ENCODE peak calls at places on chromosome 7, in five cellular contexts. L is tibial nerve, S is right atrium auricular region, Q is GM12865, D is PC-9. G is an unnamed sample.
A peak's percentile ranks its signal among the peaks of the same experiment; 100 is the strongest.

GRCh38 chr7:52925332-52925731 is 110.1 kb upstream of the POM121L12 start:
- DNase-seq in L (no peak), S (no peak), Q (no peak), D (no peak), G (no peak)

GRCh38 chr7:123860848-123861247 is 15.9 kb downstream of the HYAL4 start:
- DNase-seq in L (no peak), S (no peak), Q (no peak), D (no peak), G (no peak)

GRCh38 chr7:122544463-122544862 is 154.5 kb downstream of the RNF133 start:
- DNase-seq in L (no peak), S (no peak), Q (peak; percentile 68), D (no peak), G (no peak)

GRCh38 chr7:39624202-39624807 is 933 bp downstream of the RALA start:
- DNase-seq in L (no peak), S (no peak), Q (peak; percentile 62), D (peak; percentile 29), G (no peak)

GRCh38 chr7:43390601-43391000 is 192.3 kb upstream of the STK17A start:
- DNase-seq in L (no peak), S (no peak), Q (no peak), D (no peak), G (no peak)

GRCh38 chr7:14748461-14748860 is 154.1 kb downstream of the DGKB start:
- DNase-seq in L (no peak), S (no peak), Q (no peak), D (no peak), G (no peak)

GRCh38 chr7:128453836-128454804 is 1.6 kb upstream of the HILPDA start:
- DNase-seq in L (peak; percentile 77), S (peak; percentile 93), Q (no peak), D (no peak), G (peak; percentile 73)

GRCh38 chr7:70647801-70648491 is 484.0 kb upstream of the GALNT17 start:
- DNase-seq in L (no peak), S (no peak), Q (peak; percentile 81), D (no peak), G (no peak)

GRCh38 chr7:45890902-45891461 is 2.7 kb downstream of the IGFBP1 start:
- DNase-seq in L (no peak), S (no peak), Q (peak; percentile 21), D (no peak), G (no peak)

GRCh38 chr7:3605222-3605621 is 304.2 kb downstream of the SDK1 start:
- DNase-seq in L (no peak), S (no peak), Q (no peak), D (no peak), G (no peak)

GRCh38 chr7:68511281-68511680 is 1087.0 kb upstream of the AUTS2 start:
- DNase-seq in L (no peak), S (no peak), Q (no peak), D (no peak), G (no peak)

GRCh38 chr7:79051915-79052314 is 401.6 kb downstream of the MAGI2 start:
- DNase-seq in L (no peak), S (no peak), Q (no peak), D (no peak), G (no peak)

GRCh38 chr7:8208661-8209060 is 53.3 kb downstream of the ICA1 start:
- DNase-seq in L (no peak), S (no peak), Q (no peak), D (no peak), G (no peak)

GRCh38 chr7:143507094-143507518 is 29.4 kb downstream of the TAS2R41 start:
- DNase-seq in L (no peak), S (no peak), Q (no peak), D (no peak), G (no peak)

GRCh38 chr7:50766106-50766505 is 16.6 kb downstream of the GRB10 start:
- DNase-seq in L (no peak), S (no peak), Q (no peak), D (no peak), G (no peak)

GRCh38 chr7:12839508-12840153 is 152.2 kb downstream of the ARL4A start:
- DNase-seq in L (no peak), S (no peak), Q (no peak), D (no peak), G (no peak)

GRCh38 chr7:15685358-15686181 is 913 bp downstream of the MEOX2 start:
- DNase-seq in L (peak; percentile 41), S (peak; percentile 76), Q (no peak), D (no peak), G (peak; percentile 28)

GRCh38 chr7:3397324-3397723 is 96.3 kb downstream of the SDK1 start:
- DNase-seq in L (no peak), S (no peak), Q (no peak), D (no peak), G (no peak)

GRCh38 chr7:81499262-81500116 is 270.4 kb downstream of the HGF start:
- DNase-seq in L (no peak), S (no peak), Q (peak; percentile 78), D (peak; percentile 19), G (no peak)

GRCh38 chr7:78176186-78176585 is 377.6 kb downstream of the PHTF2 start:
- DNase-seq in L (no peak), S (no peak), Q (no peak), D (no peak), G (peak; percentile 16)

GRCh38 chr7:140670343-140670935 is 2.3 kb upstream of the ADCK2 start:
- DNase-seq in L (no peak), S (no peak), Q (no peak), D (no peak), G (no peak)

GRCh38 chr7:87199700-87200450 is 19.7 kb downstream of the TMEM243 start:
- DNase-seq in L (no peak), S (no peak), Q (no peak), D (no peak), G (no peak)

GRCh38 chr7:2637505-2638223 is 5.9 kb downstream of the TTYH3 start:
- DNase-seq in L (peak; percentile 38), S (peak; percentile 78), Q (no peak), D (no peak), G (peak; percentile 32)

GRCh38 chr7:6442114-6442513 is 5.6 kb downstream of the DAGLB start:
- DNase-seq in L (no peak), S (no peak), Q (no peak), D (no peak), G (no peak)

GRCh38 chr7:33100770-33101169 is 8.4 kb downstream of the RP9 start:
- DNase-seq in L (no peak), S (no peak), Q (no peak), D (no peak), G (no peak)

GRCh38 chr7:99027241-99027640 is 116.7 kb downstream of the SMURF1 start:
- DNase-seq in L (no peak), S (no peak), Q (no peak), D (no peak), G (no peak)

DNA sequence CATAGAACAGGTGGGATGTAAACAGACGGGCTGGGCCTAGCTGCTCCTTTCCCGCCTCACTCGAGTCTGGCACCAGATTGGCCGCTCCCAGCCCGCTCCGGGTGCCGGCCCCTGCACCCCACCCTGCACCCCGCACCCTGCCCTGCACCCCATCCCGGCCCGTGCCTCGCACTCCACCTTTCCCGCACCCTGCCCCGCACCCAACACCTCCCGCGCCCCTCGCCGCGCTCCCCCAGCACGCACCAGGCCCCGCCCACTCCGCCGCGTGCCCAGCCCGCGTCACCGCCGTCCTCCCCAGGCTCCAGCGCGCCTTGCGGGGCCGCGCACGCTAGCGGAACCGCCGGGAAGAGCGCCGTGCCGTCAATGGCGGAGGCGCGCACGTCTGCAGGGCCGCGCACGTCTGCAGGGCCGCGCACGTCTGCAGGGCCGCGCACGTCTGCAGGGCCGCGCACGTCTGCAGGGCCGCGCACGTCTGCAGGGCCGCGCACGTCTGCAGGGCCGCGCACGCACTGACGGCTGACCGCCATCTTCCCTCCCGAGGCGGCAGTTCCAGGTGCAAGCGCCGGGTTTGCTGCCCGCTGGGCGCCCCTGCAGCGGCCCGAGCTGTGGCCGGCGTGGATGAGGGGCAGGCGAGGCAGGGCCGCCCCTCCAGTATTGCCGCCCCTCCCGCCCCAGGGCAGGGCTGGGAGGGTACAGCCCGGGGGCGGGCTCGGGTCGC is at the start of gene UBE3C:
- DNase-seq in L (peak; percentile 69), S (peak; percentile 75), Q (peak; percentile 98), D (peak; percentile 93), G (peak; percentile 72)
- TF ChIP-seq CTCF in L (no peak), S (no peak), Q (no peak), D (no peak), G (no peak)

GRCh38 chr7:18235819-18236218 is 208.2 kb upstream of the PRPS1L1 start:
- DNase-seq in L (no peak), S (no peak), Q (no peak), D (no peak), G (no peak)

GRCh38 chr7:18239212-18239611 is 211.6 kb upstream of the PRPS1L1 start:
- DNase-seq in L (no peak), S (no peak), Q (no peak), D (no peak), G (no peak)

GRCh38 chr7:18241543-18242231 is 214.0 kb upstream of the PRPS1L1 start:
- DNase-seq in L (no peak), S (no peak), Q (peak; percentile 16), D (no peak), G (no peak)
- TF ChIP-seq CTCF in L (no peak), S (no peak), Q (no peak), D (peak; percentile 24), G (no peak)

GRCh38 chr7:44465490-44465889 is 25.0 kb downstream of the NUDCD3 start:
- DNase-seq in L (no peak), S (no peak), Q (no peak), D (no peak), G (no peak)

GRCh38 chr7:44461387-44461786 is 29.1 kb downstream of the NUDCD3 start:
- DNase-seq in L (no peak), S (no peak), Q (peak; percentile 62), D (no peak), G (no peak)

GRCh38 chr7:44466300-44467216 is 23.9 kb downstream of the NUDCD3 start:
- DNase-seq in L (no peak), S (no peak), Q (no peak), D (no peak), G (no peak)

GRCh38 chr7:44460325-44460724 is 30.1 kb downstream of the NUDCD3 start:
- DNase-seq in L (no peak), S (no peak), Q (peak; percentile 92), D (no peak), G (no peak)

GRCh38 chr7:44463169-44463808 is 27.2 kb downstream of the NUDCD3 start:
- DNase-seq in L (no peak), S (no peak), Q (peak; percentile 33), D (no peak), G (no peak)
- TF ChIP-seq CTCF in L (peak; percentile 10), S (no peak), Q (peak; percentile 26), D (peak; percentile 70), G (peak; percentile 30)

DNA sequence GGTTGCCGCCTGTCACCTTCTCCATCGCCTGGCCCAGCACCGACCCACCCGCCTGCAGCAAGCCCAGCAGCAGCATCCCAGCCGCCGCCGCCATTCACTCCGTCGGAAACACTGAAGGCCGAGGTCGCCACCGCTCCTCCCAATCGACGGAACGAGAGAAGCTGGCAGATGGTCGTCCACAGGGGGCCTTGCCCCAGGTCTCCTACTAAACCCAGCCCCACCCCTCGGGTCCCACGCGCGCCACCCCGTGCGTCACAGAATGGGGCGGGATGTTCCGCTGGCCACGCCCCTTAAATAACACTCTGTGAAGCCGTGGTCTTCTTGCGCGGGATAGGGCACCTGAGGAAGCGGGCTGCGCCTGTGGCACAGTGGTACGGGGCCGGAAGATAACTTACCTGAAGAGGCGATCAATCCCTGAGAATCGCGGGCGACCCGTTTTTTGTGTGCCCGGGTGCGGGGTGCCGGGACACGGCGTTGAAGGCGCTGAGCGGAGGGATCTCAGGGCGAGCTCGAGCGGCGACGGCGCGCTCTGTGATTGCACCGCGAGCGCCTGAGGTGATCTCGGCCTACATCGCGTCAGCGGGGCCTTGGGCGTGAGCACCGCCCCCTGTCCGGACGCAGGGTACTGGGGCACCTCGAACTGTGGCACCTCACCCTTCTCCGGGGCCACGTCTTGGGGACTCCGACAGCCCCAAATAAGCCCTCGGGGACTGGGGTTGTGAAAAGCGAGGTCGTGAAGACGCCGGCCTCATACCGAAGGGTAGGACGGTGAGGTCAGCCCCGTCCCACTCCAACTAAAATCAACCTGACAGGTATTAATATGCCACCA is at the start of gene CYP51A1:
- DNase-seq in L (peak; percentile 94), S (peak; percentile 94), Q (peak; percentile 96), D (peak; percentile 95), G (peak; percentile 86)
- TF ChIP-seq CTCF in L (no peak), S (peak; percentile 28), Q (no peak), D (no peak), G (no peak)